ENCODE peak calls at places on chromosome X, in eight cellular contexts. One of them, this sample, is unnamed.

GRCh38 chrX:44245730-44246129 is 97.7 kb downstream of the EFHC2 start:
- DNase-seq in CD4-positive, alpha-beta T cell: peak
- DNase-seq in Peyer's patch: no peak
- DNase-seq in activated CD4-positive, alpha-beta T cell treated with anti-CD3 and anti-CD28 coated beads for 24 hours: no peak
- DNase-seq in CD8-positive, alpha-beta memory T cell: peak
- DNase-seq in fibroblast of lung: no peak
- DNase-seq in stimulated activated CD8-positive, alpha-beta memory T cell treated with anti-CD3 and anti-CD28 coated beads, Interleukin-7, amount 100 ng/mL, for 1 hour: no peak
- DNase-seq in germinal center: no peak
- DNase-seq in this sample: no peak

GRCh38 chrX:12895856-12896255 is 10.6 kb upstream of the TLR8 start:
- DNase-seq in activated CD4-positive, alpha-beta T cell treated with anti-CD3 and anti-CD28 coated beads for 24 hours: no peak
- DNase-seq in fibroblast of lung: peak
- DNase-seq in stimulated activated CD8-positive, alpha-beta memory T cell treated with anti-CD3 and anti-CD28 coated beads, Interleukin-7, amount 100 ng/mL, for 1 hour: no peak
- DNase-seq in CD8-positive, alpha-beta memory T cell: no peak
- DNase-seq in germinal center: no peak
- DNase-seq in CD4-positive, alpha-beta T cell: no peak
- DNase-seq in Peyer's patch: no peak
- DNase-seq in this sample: no peak

GRCh38 chrX:38941675-38942074 is 140.4 kb downstream of the MID1IP1 start:
- DNase-seq in germinal center: no peak
- DNase-seq in CD4-positive, alpha-beta T cell: no peak
- DNase-seq in stimulated activated CD8-positive, alpha-beta memory T cell treated with anti-CD3 and anti-CD28 coated beads, Interleukin-7, amount 100 ng/mL, for 1 hour: no peak
- DNase-seq in fibroblast of lung: peak
- DNase-seq in Peyer's patch: no peak
- DNase-seq in activated CD4-positive, alpha-beta T cell treated with anti-CD3 and anti-CD28 coated beads for 24 hours: no peak
- DNase-seq in CD8-positive, alpha-beta memory T cell: no peak
- DNase-seq in this sample: no peak

GRCh38 chrX:154495472-154495922 is 5.1 kb upstream of the SLC10A3 start:
- DNase-seq in activated CD4-positive, alpha-beta T cell treated with anti-CD3 and anti-CD28 coated beads for 24 hours: no peak
- DNase-seq in CD4-positive, alpha-beta T cell: no peak
- DNase-seq in fibroblast of lung: no peak
- DNase-seq in Peyer's patch: no peak
- DNase-seq in germinal center: no peak
- DNase-seq in stimulated activated CD8-positive, alpha-beta memory T cell treated with anti-CD3 and anti-CD28 coated beads, Interleukin-7, amount 100 ng/mL, for 1 hour: no peak
- DNase-seq in CD8-positive, alpha-beta memory T cell: no peak
- DNase-seq in this sample: no peak

GRCh38 chrX:153585827-153586226 is 13.1 kb downstream of the CCNQ start:
- DNase-seq in fibroblast of lung: no peak
- DNase-seq in germinal center: no peak
- DNase-seq in activated CD4-positive, alpha-beta T cell treated with anti-CD3 and anti-CD28 coated beads for 24 hours: no peak
- DNase-seq in CD4-positive, alpha-beta T cell: no peak
- DNase-seq in stimulated activated CD8-positive, alpha-beta memory T cell treated with anti-CD3 and anti-CD28 coated beads, Interleukin-7, amount 100 ng/mL, for 1 hour: no peak
- DNase-seq in CD8-positive, alpha-beta memory T cell: no peak
- DNase-seq in Peyer's patch: no peak
- DNase-seq in this sample: no peak

GRCh38 chrX:15269618-15270521 is at the start of gene ASB9:
- DNase-seq in germinal center: no peak
- DNase-seq in CD8-positive, alpha-beta memory T cell: no peak
- DNase-seq in stimulated activated CD8-positive, alpha-beta memory T cell treated with anti-CD3 and anti-CD28 coated beads, Interleukin-7, amount 100 ng/mL, for 1 hour: no peak
- DNase-seq in activated CD4-positive, alpha-beta T cell treated with anti-CD3 and anti-CD28 coated beads for 24 hours: no peak
- DNase-seq in CD4-positive, alpha-beta T cell: no peak
- DNase-seq in Peyer's patch: peak
- DNase-seq in fibroblast of lung: peak
- DNase-seq in this sample: no peak

GRCh38 chrX:40908857-40909475 is 173.6 kb upstream of the MED14 start:
- DNase-seq in CD4-positive, alpha-beta T cell: no peak
- DNase-seq in stimulated activated CD8-positive, alpha-beta memory T cell treated with anti-CD3 and anti-CD28 coated beads, Interleukin-7, amount 100 ng/mL, for 1 hour: no peak
- DNase-seq in activated CD4-positive, alpha-beta T cell treated with anti-CD3 and anti-CD28 coated beads for 24 hours: no peak
- DNase-seq in germinal center: no peak
- DNase-seq in fibroblast of lung: peak
- DNase-seq in Peyer's patch: no peak
- DNase-seq in CD8-positive, alpha-beta memory T cell: no peak
- DNase-seq in this sample: no peak

GRCh38 chrX:109393859-109394258 is 88.0 kb downstream of the GUCY2F start:
- DNase-seq in CD4-positive, alpha-beta T cell: no peak
- DNase-seq in stimulated activated CD8-positive, alpha-beta memory T cell treated with anti-CD3 and anti-CD28 coated beads, Interleukin-7, amount 100 ng/mL, for 1 hour: no peak
- DNase-seq in fibroblast of lung: no peak
- DNase-seq in Peyer's patch: no peak
- DNase-seq in CD8-positive, alpha-beta memory T cell: no peak
- DNase-seq in germinal center: no peak
- DNase-seq in activated CD4-positive, alpha-beta T cell treated with anti-CD3 and anti-CD28 coated beads for 24 hours: no peak
- DNase-seq in this sample: no peak

GRCh38 chrX:137707348-137707747 is 141.4 kb downstream of the ZIC3 start:
- DNase-seq in stimulated activated CD8-positive, alpha-beta memory T cell treated with anti-CD3 and anti-CD28 coated beads, Interleukin-7, amount 100 ng/mL, for 1 hour: no peak
- DNase-seq in CD4-positive, alpha-beta T cell: no peak
- DNase-seq in Peyer's patch: no peak
- DNase-seq in activated CD4-positive, alpha-beta T cell treated with anti-CD3 and anti-CD28 coated beads for 24 hours: no peak
- DNase-seq in fibroblast of lung: no peak
- DNase-seq in CD8-positive, alpha-beta memory T cell: no peak
- DNase-seq in germinal center: no peak
- DNase-seq in this sample: no peak

This sample was measured in GM12864.